ENCODE peak calls at places on chromosomes 4 and X, in four cellular contexts. One of them, this sample, is unnamed.
A peak's percentile ranks its signal among the peaks of the same experiment; 100 is the strongest.

GRCh38 chr4:128461300-128462103 is 173.9 kb upstream of the PGRMC2 start:
- DNase-seq in WTC11: no peak
- DNase-seq in GM12878: no peak
- DNase-seq in HepG2: no peak
- DNase-seq in this sample: peak; percentile 72

GRCh38 chr4:23904639-23905061 is 14.8 kb upstream of the PPARGC1A start:
- DNase-seq in HepG2: no peak
- DNase-seq in WTC11: no peak
- DNase-seq in GM12878: no peak
- DNase-seq in this sample: no peak

GRCh38 chrX:69153060-69153730 is 12.1 kb downstream of the PJA1 start:
- DNase-seq in HepG2: peak; percentile 34
- DNase-seq in WTC11: peak; percentile 74
- DNase-seq in GM12878: no peak
- DNase-seq in this sample: no peak

GRCh38 chrX:39418936-39419659 is 617.8 kb downstream of the MID1IP1 start:
- DNase-seq in WTC11: no peak
- DNase-seq in HepG2: no peak
- DNase-seq in GM12878: no peak
- DNase-seq in this sample: no peak

GRCh38 chr4:186067757-186068385 is 1.1 kb upstream of the TLR3 start:
- DNase-seq in HepG2: peak; percentile 67
- DNase-seq in WTC11: peak; percentile 30
- DNase-seq in GM12878: peak; percentile 25
- DNase-seq in this sample: no peak

GRCh38 chr4:119897260-119897659 is 169.4 kb downstream of the MAD2L1 start:
- DNase-seq in HepG2: no peak
- DNase-seq in WTC11: no peak
- DNase-seq in GM12878: no peak
- DNase-seq in this sample: no peak

GRCh38 chr4:140239311-140239710 is 85.3 kb upstream of the MAML3 start:
- DNase-seq in HepG2: no peak
- DNase-seq in GM12878: no peak
- DNase-seq in WTC11: no peak
- DNase-seq in this sample: no peak

GRCh38 chr4:19803406-19803805 is 448.3 kb upstream of the SLIT2 start:
- DNase-seq in HepG2: no peak
- DNase-seq in WTC11: no peak
- DNase-seq in GM12878: no peak
- DNase-seq in this sample: no peak

GRCh38 chrX:141469469-141469868 is 115.1 kb downstream of the SPANXA1 start:
- DNase-seq in WTC11: no peak
- DNase-seq in GM12878: no peak
- DNase-seq in HepG2: no peak
- DNase-seq in this sample: no peak

GRCh38 chrX:49262603-49263002 is 1.9 kb downstream of the FOXP3 start:
- DNase-seq in HepG2: no peak
- DNase-seq in WTC11: no peak
- DNase-seq in GM12878: no peak
- DNase-seq in this sample: no peak

GRCh38 chr4:153022233-153022632 is 86.1 kb downstream of the FHDC1 start:
- DNase-seq in HepG2: no peak
- DNase-seq in GM12878: no peak
- DNase-seq in WTC11: no peak
- DNase-seq in this sample: no peak

GRCh38 chr4:26084414-26084813 is 170.4 kb downstream of the SMIM20 start:
- DNase-seq in GM12878: no peak
- DNase-seq in WTC11: no peak
- DNase-seq in HepG2: no peak
- DNase-seq in this sample: no peak

GRCh38 chr4:156781852-156782251 is 189.7 kb downstream of the PDGFC start:
- DNase-seq in HepG2: no peak
- DNase-seq in GM12878: no peak
- DNase-seq in WTC11: no peak
- DNase-seq in this sample: no peak

GRCh38 chrX:133555796-133556458 is 140.6 kb upstream of the GPC4 start:
- DNase-seq in HepG2: no peak
- DNase-seq in GM12878: no peak
- DNase-seq in WTC11: no peak
- DNase-seq in this sample: no peak

GRCh38 chr4:133866328-133866699 is 335.3 kb downstream of the PABPC4L start:
- DNase-seq in GM12878: no peak
- DNase-seq in WTC11: no peak
- DNase-seq in HepG2: no peak
- DNase-seq in this sample: no peak

DNA sequence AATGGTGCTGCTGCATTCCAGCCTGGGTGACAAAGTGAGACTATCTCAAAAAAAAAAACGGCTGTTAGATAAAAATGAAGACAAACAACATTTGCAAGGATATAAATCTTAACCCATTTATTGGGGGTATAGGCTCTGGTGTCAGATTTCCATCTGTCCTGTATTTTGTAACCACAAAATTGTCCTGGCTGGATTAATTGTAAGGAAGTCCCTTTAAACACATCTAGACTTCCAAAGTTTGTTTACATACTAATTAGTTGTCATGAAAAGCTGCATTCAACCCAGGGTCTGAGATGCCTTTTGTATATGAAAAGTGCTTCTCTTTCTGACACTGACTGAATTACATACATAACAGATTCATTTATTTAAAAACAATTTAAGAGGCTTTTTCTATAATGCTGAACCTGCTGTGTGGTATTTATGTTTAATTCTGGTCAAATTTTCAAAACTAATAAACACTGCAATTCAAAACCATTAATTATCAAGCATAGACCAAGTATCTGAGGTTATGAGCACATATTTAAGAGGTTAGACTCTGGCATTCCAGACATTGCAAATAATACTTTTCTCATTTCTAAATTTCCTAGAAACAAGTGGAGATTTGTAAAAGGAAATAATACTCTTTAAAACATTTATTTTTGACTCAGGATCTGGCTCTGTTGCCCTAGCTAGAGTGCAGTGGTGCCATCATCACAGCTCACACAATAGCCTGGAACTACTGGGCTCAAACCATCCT is 17.5 kb upstream of the UGDH start:
- DNase-seq in HepG2: no peak
- DNase-seq in WTC11: no peak
- DNase-seq in GM12878: no peak
- DNase-seq in this sample: no peak
- TF ChIP-seq SP1 in HepG2: no peak
- TF ChIP-seq SP1 in WTC11: no peak
- TF ChIP-seq SP1 in GM12878: no peak
- TF ChIP-seq SP1 in this sample: no peak

GRCh38 chrX:149682031-149682430 is 29.8 kb upstream of the MAGEA11 start:
- DNase-seq in GM12878: no peak
- DNase-seq in WTC11: no peak
- DNase-seq in HepG2: no peak
- DNase-seq in this sample: no peak
- TF ChIP-seq CBFB in GM12878: no peak
- TF ChIP-seq CBFB in WTC11: no peak
- TF ChIP-seq CBFB in HepG2: no peak
- TF ChIP-seq CBFB in this sample: no peak

GRCh38 chrX:123408856-123409737 is 225.0 kb downstream of the GRIA3 start:
- DNase-seq in HepG2: no peak
- DNase-seq in WTC11: no peak
- DNase-seq in GM12878: peak; percentile 57
- DNase-seq in this sample: no peak
- TF ChIP-seq SP1 in HepG2: no peak
- TF ChIP-seq SP1 in WTC11: no peak
- TF ChIP-seq SP1 in GM12878: no peak
- TF ChIP-seq SP1 in this sample: no peak

GRCh38 chr4:7781361-7781760 is 158.3 kb downstream of the AFAP1 start:
- DNase-seq in HepG2: no peak
- DNase-seq in GM12878: no peak
- DNase-seq in WTC11: no peak
- DNase-seq in this sample: peak; percentile 20

GRCh38 chr4:7778524-7779193 is 161.0 kb downstream of the AFAP1 start:
- DNase-seq in GM12878: no peak
- DNase-seq in HepG2: no peak
- DNase-seq in WTC11: no peak
- DNase-seq in this sample: no peak

GRCh38 chr4:7777871-7778523 is 161.7 kb downstream of the AFAP1 start:
- DNase-seq in GM12878: no peak
- DNase-seq in WTC11: no peak
- DNase-seq in HepG2: no peak
- DNase-seq in this sample: no peak

GRCh38 chr4:7780751-7781348 is 158.8 kb downstream of the AFAP1 start:
- DNase-seq in HepG2: no peak
- DNase-seq in WTC11: no peak
- DNase-seq in GM12878: no peak
- DNase-seq in this sample: no peak

DNA sequence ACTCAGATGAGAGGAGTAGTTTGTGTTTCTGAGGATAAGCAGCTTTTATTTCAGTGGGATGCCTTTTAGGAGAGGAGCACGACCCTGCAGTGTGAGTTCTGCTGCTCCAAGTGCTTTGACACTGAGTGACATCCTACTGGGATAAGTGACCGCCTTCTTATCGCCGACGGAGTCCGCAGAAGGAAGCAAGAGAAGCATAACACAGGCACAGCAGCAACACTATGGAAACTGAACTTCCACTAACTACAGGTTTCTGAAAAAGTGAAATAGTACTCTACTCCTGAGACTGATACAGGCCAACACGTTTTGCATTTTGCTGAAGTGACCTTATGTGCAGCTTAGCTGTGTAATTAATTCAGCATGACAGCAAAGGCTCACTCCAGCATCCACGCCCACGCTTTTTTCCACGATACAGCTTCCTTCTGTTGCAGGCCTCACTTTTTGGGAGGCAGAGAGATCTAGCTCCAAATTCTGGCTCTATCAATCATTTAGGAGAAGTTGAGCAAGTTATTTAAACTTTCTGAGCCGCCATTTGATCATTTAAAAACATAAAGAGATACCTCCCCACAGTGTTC is 160.4 kb downstream of the AFAP1 start:
- DNase-seq in HepG2: no peak
- DNase-seq in GM12878: no peak
- DNase-seq in WTC11: no peak
- DNase-seq in this sample: no peak
- TF ChIP-seq CBFB in HepG2: no peak
- TF ChIP-seq CBFB in GM12878: no peak
- TF ChIP-seq CBFB in WTC11: no peak
- TF ChIP-seq CBFB in this sample: no peak

GRCh38 chrX:152025656-152026440 is 51.4 kb upstream of the GABRE start:
- DNase-seq in HepG2: no peak
- DNase-seq in WTC11: no peak
- DNase-seq in GM12878: no peak
- DNase-seq in this sample: no peak
- TF ChIP-seq SP1 in HepG2: no peak
- TF ChIP-seq SP1 in WTC11: no peak
- TF ChIP-seq SP1 in GM12878: no peak
- TF ChIP-seq SP1 in this sample: no peak

DNA sequence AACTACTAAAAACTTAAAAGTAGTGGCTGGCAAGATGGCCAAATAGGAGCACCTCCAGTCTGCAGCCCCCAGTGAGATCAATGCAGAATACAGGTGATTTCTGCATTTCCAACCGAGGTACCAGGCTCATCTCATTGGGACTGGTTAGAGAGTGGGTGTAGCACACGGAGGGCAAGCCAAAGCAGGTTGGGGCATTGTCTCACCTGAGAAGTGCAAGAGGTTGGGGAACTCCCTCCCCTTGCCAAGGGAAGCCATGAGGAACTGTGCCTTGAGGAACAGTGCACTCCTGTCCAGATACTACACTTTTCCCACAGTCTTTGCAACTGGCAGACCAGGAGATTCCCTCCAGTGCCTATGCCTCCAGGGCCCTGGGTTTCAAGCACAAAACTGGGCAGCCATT is 311.1 kb downstream of the PAPSS1 start:
- DNase-seq in HepG2: no peak
- DNase-seq in WTC11: no peak
- DNase-seq in GM12878: no peak
- DNase-seq in this sample: no peak
- TF ChIP-seq CBFB in HepG2: no peak
- TF ChIP-seq CBFB in WTC11: no peak
- TF ChIP-seq CBFB in GM12878: no peak
- TF ChIP-seq CBFB in this sample: no peak

GRCh38 chr4:99202536-99202935 is 16.5 kb downstream of the ADH6 start:
- DNase-seq in WTC11: no peak
- DNase-seq in HepG2: no peak
- DNase-seq in GM12878: no peak
- DNase-seq in this sample: no peak
- TF ChIP-seq SP1 in WTC11: no peak
- TF ChIP-seq SP1 in HepG2: no peak
- TF ChIP-seq SP1 in GM12878: no peak
- TF ChIP-seq SP1 in this sample: no peak

GRCh38 chr4:165966833-165967232 is 93.8 kb downstream of the TLL1 start:
- DNase-seq in WTC11: no peak
- DNase-seq in HepG2: no peak
- DNase-seq in GM12878: no peak
- DNase-seq in this sample: no peak

GRCh38 chr4:165964591-165964990 is 91.6 kb downstream of the TLL1 start:
- DNase-seq in WTC11: no peak
- DNase-seq in HepG2: no peak
- DNase-seq in GM12878: no peak
- DNase-seq in this sample: no peak

GRCh38 chr4:165965503-165965902 is 92.5 kb downstream of the TLL1 start:
- DNase-seq in WTC11: no peak
- DNase-seq in GM12878: no peak
- DNase-seq in HepG2: peak; percentile 1
- DNase-seq in this sample: no peak

GRCh38 chr4:165970703-165971420 is 97.8 kb downstream of the TLL1 start:
- DNase-seq in GM12878: no peak
- DNase-seq in HepG2: no peak
- DNase-seq in WTC11: no peak
- DNase-seq in this sample: no peak

DNA sequence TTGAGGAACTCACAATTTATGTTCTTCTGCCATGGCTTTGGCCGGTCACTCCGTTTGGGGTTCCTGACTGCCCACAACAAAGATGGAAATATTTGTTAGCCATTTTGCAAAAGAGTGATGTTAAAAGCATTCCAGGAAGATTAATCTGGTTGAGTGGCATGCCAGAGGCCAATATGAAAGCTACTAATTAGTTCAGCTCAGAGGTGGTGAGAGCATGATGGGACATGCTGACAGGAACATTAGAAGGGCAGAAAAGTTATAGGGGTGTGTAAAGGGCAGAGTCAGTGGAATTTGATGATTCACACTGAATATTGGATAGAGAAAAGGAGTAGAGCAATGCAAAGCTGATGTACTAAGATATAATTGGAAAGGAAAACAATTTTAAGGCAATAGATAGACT is 94.4 kb downstream of the TLL1 start:
- DNase-seq in HepG2: no peak
- DNase-seq in WTC11: no peak
- DNase-seq in GM12878: no peak
- DNase-seq in this sample: no peak
- TF ChIP-seq CBFB in HepG2: no peak
- TF ChIP-seq CBFB in WTC11: no peak
- TF ChIP-seq CBFB in GM12878: no peak
- TF ChIP-seq CBFB in this sample: no peak